ENCODE peak calls at places on chromosomes 6 and 20, in eight cellular contexts. Q, W, N, T, M, H, B and P are unnamed samples.

GRCh38 chr6:161660666-161661571 is 387.1 kb upstream of the AGPAT4 start:
- DNase-seq in Q (no peak), W (no peak), N (no peak), T (no peak), M (no peak), H (no peak), B (no peak), P (no peak)

GRCh38 chr6:150620244-150620643 is 20.6 kb downstream of the PLEKHG1 start:
- DNase-seq in Q (no peak), W (no peak), N (no peak), T (no peak), M (no peak), H (no peak), B (no peak), P (no peak)

GRCh38 chr20:23622839-23623343 is 14.9 kb downstream of the CST3 start:
- DNase-seq in Q (peak; percentile 87), W (peak; percentile 24), N (no peak), T (no peak), M (no peak), H (peak; percentile 79), B (no peak), P (no peak)

GRCh38 chr6:28081486-28081751 is 1.1 kb downstream of the ZNF165 start:
- DNase-seq in Q (no peak), W (no peak), N (peak; percentile 73), T (no peak), M (no peak), H (no peak), B (peak; percentile 60), P (no peak)

GRCh38 chr6:45438849-45439406 is 61.2 kb upstream of the SUPT3H start:
- DNase-seq in Q (no peak), W (peak; percentile 76), N (no peak), T (no peak), M (no peak), H (no peak), B (no peak), P (no peak)

GRCh38 chr6:162289972-162290371 is 437.6 kb downstream of the PRKN start:
- DNase-seq in Q (no peak), W (no peak), N (no peak), T (no peak), M (no peak), H (no peak), B (no peak), P (no peak)

GRCh38 chr6:12138377-12138776 is 126.3 kb downstream of the HIVEP1 start:
- DNase-seq in Q (no peak), W (no peak), N (peak; percentile 37), T (no peak), M (no peak), H (no peak), B (peak; percentile 63), P (no peak)

GRCh38 chr6:36514554-36515456 is 32.5 kb downstream of the STK38 start:
- DNase-seq in Q (no peak), W (no peak), N (peak; percentile 38), T (no peak), M (no peak), H (no peak), B (no peak), P (no peak)

GRCh38 chr6:14453712-14454466 is 336.3 kb downstream of the CD83 start:
- DNase-seq in Q (no peak), W (no peak), N (no peak), T (no peak), M (no peak), H (no peak), B (no peak), P (no peak)

GRCh38 chr6:125197795-125198269 is 44.3 kb downstream of the TPD52L1 start:
- DNase-seq in Q (peak; percentile 62), W (no peak), N (no peak), T (peak; percentile 92), M (no peak), H (peak; percentile 32), B (no peak), P (no peak)

GRCh38 chr6:125195526-125195925 is 42.0 kb downstream of the TPD52L1 start:
- DNase-seq in Q (no peak), W (no peak), N (no peak), T (no peak), M (no peak), H (no peak), B (no peak), P (no peak)

GRCh38 chr6:125198285-125199009 is 44.9 kb downstream of the TPD52L1 start:
- DNase-seq in Q (no peak), W (no peak), N (no peak), T (no peak), M (no peak), H (no peak), B (no peak), P (no peak)

GRCh38 chr6:125194980-125195379 is 41.4 kb downstream of the TPD52L1 start:
- DNase-seq in Q (no peak), W (no peak), N (no peak), T (no peak), M (no peak), H (no peak), B (no peak), P (no peak)

DNA sequence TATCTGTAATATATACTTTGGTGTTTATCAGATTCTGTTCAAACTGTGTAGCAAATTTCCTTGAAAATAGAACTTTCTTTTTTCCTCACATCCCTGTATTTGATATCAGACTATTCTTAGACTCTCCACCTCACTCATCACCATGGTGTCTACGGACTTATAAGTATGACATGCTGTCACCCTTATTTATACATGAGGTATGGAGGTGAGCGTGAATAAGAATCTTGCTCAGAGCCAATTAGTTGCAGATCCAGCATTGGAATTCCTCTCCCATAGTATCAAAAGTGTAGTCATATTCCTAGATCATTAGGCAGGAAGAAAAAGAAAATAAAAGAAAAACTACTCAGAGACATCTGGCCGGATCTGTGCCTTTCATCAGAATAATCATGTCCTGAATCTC is 43.0 kb downstream of the TPD52L1 start:
- DNase-seq in Q (no peak), W (no peak), N (no peak), T (no peak), M (no peak), H (no peak), B (no peak), P (no peak)
- H3K27ac ChIP-seq in Q (no peak overlapping the region), W (no peak overlapping the region), N (no peak overlapping the region), T (no peak overlapping the region), M (no peak overlapping the region), H (no peak overlapping the region), B (no peak overlapping the region), P (no peak overlapping the region)

GRCh38 chr6:87220997-87221396 is 65.6 kb downstream of the ZNF292 start:
- DNase-seq in Q (no peak), W (no peak), N (no peak), T (no peak), M (no peak), H (no peak), B (no peak), P (no peak)

DNA sequence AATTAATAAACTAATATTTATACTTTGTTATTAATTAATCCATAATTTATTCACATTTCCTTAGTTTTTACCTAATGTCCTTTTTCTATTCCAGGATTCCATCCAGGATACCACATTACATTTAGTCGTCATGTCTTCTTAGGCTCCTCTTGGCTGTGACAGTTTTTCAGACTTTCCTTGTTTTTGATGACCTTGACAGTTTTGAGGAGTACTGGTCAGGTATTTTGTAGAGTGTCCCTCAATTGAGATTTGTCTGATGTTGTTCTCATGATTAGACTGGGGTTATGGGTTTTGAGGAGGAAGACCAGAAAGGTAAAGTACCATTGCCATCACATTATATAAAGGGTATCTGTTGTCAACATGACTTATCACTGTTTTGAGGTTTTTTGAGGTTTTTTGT is 67.3 kb downstream of the ZNF292 start:
- DNase-seq in Q (no peak), W (no peak), N (no peak), T (no peak), M (no peak), H (no peak), B (no peak), P (no peak)
- H3K27me3 ChIP-seq in Q (no peaks in the 10 kb centered on the region), W (no peaks in the 10 kb centered on the region), N (no peaks in the 10 kb centered on the region), T (no peaks in the 10 kb centered on the region), M (no peaks in the 10 kb centered on the region), H (no peaks in the 10 kb centered on the region), B (no peaks in the 10 kb centered on the region), P (no peaks in the 10 kb centered on the region)

GRCh38 chr6:158554611-158555361 is 5.1 kb upstream of the TMEM181 start:
- DNase-seq in Q (no peak), W (no peak), N (no peak), T (no peak), M (no peak), H (no peak), B (no peak), P (no peak)
- H3K4me3 ChIP-seq in Q (no peak overlapping the region), W (no peak overlapping the region), N (no peak overlapping the region), T (no peak overlapping the region), M (no peak overlapping the region), H (no peak overlapping the region), B (no peak overlapping the region), P (no peak overlapping the region)

GRCh38 chr6:40719671-40720374 is 132.7 kb upstream of the LRFN2 start:
- DNase-seq in Q (no peak), W (no peak), N (no peak), T (no peak), M (no peak), H (no peak), B (no peak), P (no peak)
- H3K27ac ChIP-seq in Q (peak overlapping the region; percentile 45), W (no peak overlapping the region), N (no peak overlapping the region), T (no peak overlapping the region), M (no peak overlapping the region), H (no peak overlapping the region), B (no peak overlapping the region), P (peak overlapping the region; percentile 76)

GRCh38 chr20:62226707-62227590 is 6.9 kb upstream of the HRH3 start:
- DNase-seq in Q (no peak), W (no peak), N (no peak), T (no peak), M (no peak), H (no peak), B (no peak), P (peak; percentile 55)

GRCh38 chr20:62225820-62226635 is 6.0 kb upstream of the HRH3 start:
- DNase-seq in Q (no peak), W (no peak), N (no peak), T (no peak), M (no peak), H (no peak), B (no peak), P (no peak)

GRCh38 chr20:62227977-62228958 is 8.2 kb upstream of the HRH3 start:
- DNase-seq in Q (no peak), W (no peak), N (no peak), T (peak; percentile 70), M (no peak), H (no peak), B (no peak), P (no peak)

GRCh38 chr20:62228982-62229545 is 9.0 kb upstream of the HRH3 start:
- DNase-seq in Q (no peak), W (no peak), N (no peak), T (no peak), M (no peak), H (no peak), B (no peak), P (no peak)

DNA sequence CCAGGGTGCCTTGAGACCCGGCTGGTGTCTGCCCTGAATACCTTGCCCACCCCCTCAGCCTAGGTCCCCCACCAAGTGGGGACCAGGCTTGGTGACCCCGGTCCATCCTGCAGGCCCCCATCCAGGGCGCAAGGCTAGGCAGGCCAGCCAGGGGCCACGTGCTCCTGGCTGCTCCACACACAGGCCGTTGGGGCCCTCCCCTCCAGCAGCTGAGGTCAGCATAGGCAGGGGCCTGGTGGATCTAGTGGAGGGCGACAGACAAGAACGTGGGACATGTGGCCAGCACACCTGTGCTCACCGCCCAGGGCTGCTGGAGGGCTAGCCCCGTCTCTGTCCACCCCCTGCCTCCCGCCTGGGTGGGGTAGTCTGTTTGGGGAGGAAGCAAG is 7.5 kb upstream of the HRH3 start:
- DNase-seq in Q (no peak), W (no peak), N (no peak), T (no peak), M (no peak), H (no peak), B (no peak), P (no peak)
- H3K27me3 ChIP-seq in Q (no peaks in the 10 kb centered on the region), W (peaks cover 39% of the 10 kb centered on the region), N (peaks cover 9% of the 10 kb centered on the region), T (no peaks in the 10 kb centered on the region), M (no peaks in the 10 kb centered on the region), H (peaks cover 82% of the 10 kb centered on the region), B (peaks cover 4% of the 10 kb centered on the region), P (peaks cover 3% of the 10 kb centered on the region)